ENCODE peak calls at places on chromosome 12, in four cellular contexts. T, J, F and D are unnamed samples.

GRCh38 chr12:49331360-49332222 is 5.4 kb downstream of the C1QL4 start:
- DNase-seq in J (peak; percentile 85), F (peak; percentile 44), T (peak; percentile 65), D (peak; percentile 47)

GRCh38 chr12:78645956-78646355 is 218.6 kb upstream of the SYT1 start:
- DNase-seq in F (no peak), T (no peak), J (no peak), D (no peak)

GRCh38 chr12:56658921-56659320 is 13.1 kb upstream of the ATP5F1B start:
- DNase-seq in F (no peak), J (no peak), T (no peak), D (no peak)

GRCh38 chr12:104782296-104782695 is 175.8 kb downstream of the SLC41A2 start:
- DNase-seq in J (no peak), T (no peak), F (no peak), D (no peak)

GRCh38 chr12:46150735-46151134 is 118.1 kb downstream of the SLC38A1 start:
- DNase-seq in F (no peak), T (no peak), J (no peak), D (no peak)

GRCh38 chr12:48978291-48978740 is at the start of gene WNT1:
- DNase-seq in F (no peak), T (no peak), J (peak; percentile 41), D (no peak)

GRCh38 chr12:130606245-130606644 is 109.9 kb downstream of the RIMBP2 start:
- DNase-seq in J (no peak), T (no peak), F (no peak), D (no peak)

GRCh38 chr12:8077207-8077606 is 4.9 kb upstream of the NECAP1 start:
- DNase-seq in F (peak; percentile 40), J (no peak), T (no peak), D (peak; percentile 81)

GRCh38 chr12:68899251-68899771 is 33.7 kb downstream of the CPM start:
- DNase-seq in T (no peak), J (no peak), F (peak; percentile 90), D (no peak)

GRCh38 chr12:52331039-52331438 is 9.8 kb upstream of the KRT83 start:
- DNase-seq in F (no peak), T (no peak), J (no peak), D (no peak)

GRCh38 chr12:49828143-49829091 is at the start of gene NCKAP5L:
- DNase-seq in F (peak; percentile 89), J (peak; percentile 99), T (peak; percentile 99), D (peak; percentile 94)

GRCh38 chr12:113861708-113862312 is 104.3 kb downstream of the RBM19 start:
- DNase-seq in J (peak; percentile 50), F (peak; percentile 18), T (no peak), D (no peak)

GRCh38 chr12:58044966-58045365 is 103.6 kb downstream of the ATP23 start:
- DNase-seq in T (no peak), J (no peak), F (no peak), D (no peak)

GRCh38 chr12:1373887-1374286 is 220.5 kb downstream of the FBXL14 start:
- DNase-seq in T (no peak), J (no peak), F (peak; percentile 30), D (no peak)

GRCh38 chr12:118513554-118513953 is 137.2 kb downstream of the SUDS3 start:
- DNase-seq in T (no peak), F (no peak), J (no peak), D (no peak)

GRCh38 chr12:80222261-80222660 is 122.9 kb downstream of the OTOGL start:
- DNase-seq in F (no peak), T (no peak), J (no peak), D (no peak)

GRCh38 chr12:69330475-69331473 is 17.4 kb upstream of the LYZ start:
- DNase-seq in J (peak; percentile 46), F (no peak), T (peak; percentile 53), D (peak; percentile 11)

GRCh38 chr12:111596985-111597730 is 2.0 kb downstream of the ATXN2 start:
- DNase-seq in F (peak; percentile 64), J (peak; percentile 68), T (no peak), D (peak; percentile 68)

GRCh38 chr12:93237235-93237915 is 140.3 kb upstream of the NUDT4 start:
- DNase-seq in T (no peak), F (no peak), J (no peak), D (no peak)

GRCh38 chr12:121009744-121010143 is 6.5 kb downstream of the C12orf43 start:
- DNase-seq in J (peak; percentile 71), T (no peak), F (peak; percentile 22), D (peak; percentile 40)

GRCh38 chr12:5171701-5172100 is 128.0 kb downstream of the KCNA5 start:
- DNase-seq in J (peak; percentile 72), F (peak; percentile 36), T (peak; percentile 12), D (no peak)

GRCh38 chr12:69470189-69471094 is at the start of gene FRS2:
- DNase-seq in T (peak; percentile 88), F (peak; percentile 80), J (peak; percentile 96), D (peak; percentile 81)

GRCh38 chr12:112823582-112824149 is 32.1 kb downstream of the RPH3A start:
- DNase-seq in T (no peak), F (no peak), J (no peak), D (no peak)

GRCh38 chr12:114817491-114818440 is 133.8 kb upstream of the TBX3 start:
- DNase-seq in T (no peak), J (no peak), F (no peak), D (no peak)

GRCh38 chr12:53750812-53751335 is 905 bp downstream of the CISTR start:
- DNase-seq in T (peak; percentile 26), J (peak; percentile 67), F (peak; percentile 16), D (no peak)
- TF ChIP-seq EZH2 in T (peak; percentile 66), J (no peak), F (no peak), D (no peak)

DNA sequence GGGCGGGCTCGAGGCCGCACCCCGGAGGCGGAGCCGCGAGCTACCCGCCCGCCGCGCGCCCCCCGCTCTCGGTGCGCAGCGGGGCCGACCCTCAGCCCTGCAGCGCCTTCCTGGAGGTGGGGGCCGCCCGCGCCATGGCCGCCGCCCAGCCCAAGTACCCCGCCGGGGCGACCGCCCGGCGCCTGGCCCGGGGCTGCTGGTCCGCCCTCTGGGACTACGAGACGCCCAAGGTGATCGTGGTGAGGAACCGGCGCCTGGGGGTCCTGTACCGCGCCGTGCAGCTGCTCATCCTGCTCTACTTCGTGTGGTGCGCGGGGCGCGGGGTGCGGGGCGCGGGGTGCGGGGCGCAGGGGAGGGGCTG is at the start of gene P2RX2:
- DNase-seq in F (no peak), J (peak; percentile 32), T (no peak), D (no peak)
- TF ChIP-seq EZH2 in F (no peak), J (no peak), T (no peak), D (no peak)

GRCh38 chr12:54022960-54023884 is 5.0 kb upstream of the HOXC6 start:
- DNase-seq in J (no peak), F (no peak), T (no peak), D (no peak)
- TF ChIP-seq EZH2 in J (no peak), F (no peak), T (no peak), D (no peak)

DNA sequence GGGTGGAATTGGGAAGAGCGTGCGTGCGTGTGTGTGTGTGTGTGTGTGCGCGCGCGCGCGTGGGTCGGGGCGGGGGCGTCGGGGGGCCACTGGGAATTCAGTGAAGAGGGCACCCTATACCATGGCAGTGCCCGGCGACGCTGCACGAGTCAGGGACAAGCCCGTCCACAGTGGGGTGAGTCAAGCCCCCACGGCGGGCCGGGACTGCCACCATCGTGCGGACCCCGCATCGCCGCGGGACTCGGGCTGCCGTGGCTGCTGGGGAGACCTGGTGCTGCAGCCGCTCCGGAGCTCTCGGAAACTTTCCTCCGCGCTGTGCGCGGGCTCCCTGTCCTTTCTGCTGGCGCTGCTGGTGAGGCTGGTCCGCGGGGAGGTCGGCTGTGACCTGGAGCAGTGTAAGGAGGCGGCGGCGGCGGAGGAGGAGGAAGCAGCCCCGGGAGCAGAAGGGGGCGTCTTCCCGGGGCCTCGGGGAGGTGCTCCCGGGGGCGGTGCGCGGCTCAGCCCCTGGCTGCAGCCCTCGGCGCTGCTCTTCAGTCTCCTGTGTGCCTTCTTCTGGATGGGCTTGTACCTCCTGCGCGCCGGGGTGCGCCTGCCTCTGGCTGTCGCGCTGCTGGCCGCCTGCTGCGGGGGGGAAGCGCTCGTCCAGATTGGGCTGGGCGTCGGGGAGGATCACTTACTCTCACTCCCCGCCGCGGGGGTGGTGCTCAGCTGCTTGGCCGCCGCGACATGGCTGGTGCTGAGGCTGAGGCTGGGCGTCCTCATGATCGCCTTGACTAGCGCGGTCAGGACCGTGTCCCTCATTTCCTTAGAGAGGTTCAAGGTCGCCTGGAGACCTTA is 1.0 kb downstream of the PDE3A start:
- DNase-seq in F (peak; percentile 62), J (peak; percentile 77), T (no peak), D (no peak)
- TF ChIP-seq EZH2 in F (no peak), J (no peak), T (no peak), D (no peak)

GRCh38 chr12:122968104-122968503 is 1.8 kb upstream of the ABCB9 start:
- DNase-seq in T (no peak), J (no peak), F (no peak), D (no peak)
- TF ChIP-seq EZH2 in T (no peak), J (no peak), F (no peak), D (no peak)

DNA sequence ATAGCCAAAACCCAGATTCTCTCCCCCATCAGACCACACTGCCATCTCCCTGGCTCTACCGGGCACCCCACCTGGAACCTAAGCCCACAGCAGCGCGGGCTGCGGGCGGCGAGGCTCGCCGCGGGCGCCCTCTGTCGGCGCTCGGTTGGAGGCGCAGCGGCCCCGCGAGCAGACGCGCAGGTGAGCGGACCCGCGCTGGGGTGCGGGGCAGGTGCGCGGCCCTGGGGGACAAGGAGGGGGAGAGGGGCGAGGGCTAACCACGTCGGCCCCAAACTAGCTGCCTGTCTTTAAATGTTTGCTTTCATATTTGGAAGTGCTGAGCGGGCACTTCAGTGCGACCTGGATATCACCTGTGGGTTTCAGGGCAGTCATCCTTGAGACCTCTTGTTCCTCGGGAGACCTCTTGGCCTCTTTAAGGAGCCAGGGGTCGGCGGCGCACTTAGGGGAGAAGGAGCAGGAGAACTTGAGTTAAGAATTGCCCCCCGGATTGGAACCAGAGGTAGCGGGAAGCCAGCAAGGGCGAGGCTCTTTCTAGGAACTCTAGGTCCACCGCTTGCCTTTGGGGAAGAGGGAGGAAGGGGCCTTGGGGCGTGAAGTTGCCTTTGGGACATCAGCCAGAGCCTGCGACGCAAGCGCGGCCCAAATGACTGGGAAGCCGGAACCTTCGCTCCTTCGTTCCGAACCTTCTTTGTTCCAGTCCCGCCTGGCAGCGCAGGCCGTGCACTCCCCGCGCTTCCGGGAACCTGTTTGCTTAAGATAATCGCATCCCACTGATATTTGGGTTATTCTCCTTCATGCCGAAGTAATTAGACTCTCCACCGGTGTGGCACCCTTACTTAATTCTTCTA is 78.7 kb downstream of the NEDD1 start:
- DNase-seq in F (no peak), J (peak; percentile 66), T (peak; percentile 66), D (peak; percentile 32)
- TF ChIP-seq EZH2 in F (peak; percentile 52), J (peak; percentile 55), T (no peak), D (no peak)